ENCODE peak calls at places on chromosomes 3 and 15, in four cellular contexts. B is right atrium auricular region; Y is body of pancreas; L is CD8-positive, alpha-beta memory T cell. N is an unnamed sample.
A peak's percentile ranks its signal among the peaks of the same experiment; 100 is the strongest.

GRCh38 chr15:67087507-67088172 is 22.2 kb downstream of the SMAD3 start:
- DNase-seq in Y (no peak), B (no peak), L (no peak), N (no peak)

GRCh38 chr3:10116138-10116460 is 624 bp downstream of the BRK1 start:
- DNase-seq in Y (no peak), L (no peak), B (no peak), N (no peak)

GRCh38 chr15:57307527-57308193 is 68.6 kb upstream of the CGNL1 start:
- DNase-seq in B (peak; percentile 38), Y (no peak), L (no peak), N (no peak)

GRCh38 chr3:136626448-136626847 is 125.7 kb downstream of the STAG1 start:
- DNase-seq in B (no peak), Y (no peak), L (no peak), N (no peak)

GRCh38 chr15:66565731-66566130 is at the start of gene LCTL:
- DNase-seq in L (no peak), Y (no peak), B (peak; percentile 34), N (no peak)

GRCh38 chr3:79751703-79752102 is 16.1 kb downstream of the ROBO1 start:
- DNase-seq in B (no peak), L (no peak), Y (no peak), N (no peak)

GRCh38 chr15:72770673-72771328 is 12.8 kb downstream of the ADPGK start:
- DNase-seq in B (no peak), Y (no peak), L (no peak), N (no peak)

GRCh38 chr3:128501431-128501830 is 8.4 kb upstream of the GATA2 start:
- DNase-seq in L (no peak), Y (no peak), B (no peak), N (no peak)

GRCh38 chr3:44554626-44555592 is at the start of gene ZKSCAN7:
- DNase-seq in Y (peak; percentile 63), L (peak; percentile 14), B (peak; percentile 62), N (no peak)

GRCh38 chr3:12484983-12485327 is 675 bp downstream of the TSEN2 start:
- DNase-seq in Y (no peak), B (no peak), L (no peak), N (no peak)

GRCh38 chr15:51172190-51172589 is 77.5 kb upstream of the TNFAIP8L3 start:
- DNase-seq in L (no peak), B (no peak), Y (no peak), N (no peak)

DNA sequence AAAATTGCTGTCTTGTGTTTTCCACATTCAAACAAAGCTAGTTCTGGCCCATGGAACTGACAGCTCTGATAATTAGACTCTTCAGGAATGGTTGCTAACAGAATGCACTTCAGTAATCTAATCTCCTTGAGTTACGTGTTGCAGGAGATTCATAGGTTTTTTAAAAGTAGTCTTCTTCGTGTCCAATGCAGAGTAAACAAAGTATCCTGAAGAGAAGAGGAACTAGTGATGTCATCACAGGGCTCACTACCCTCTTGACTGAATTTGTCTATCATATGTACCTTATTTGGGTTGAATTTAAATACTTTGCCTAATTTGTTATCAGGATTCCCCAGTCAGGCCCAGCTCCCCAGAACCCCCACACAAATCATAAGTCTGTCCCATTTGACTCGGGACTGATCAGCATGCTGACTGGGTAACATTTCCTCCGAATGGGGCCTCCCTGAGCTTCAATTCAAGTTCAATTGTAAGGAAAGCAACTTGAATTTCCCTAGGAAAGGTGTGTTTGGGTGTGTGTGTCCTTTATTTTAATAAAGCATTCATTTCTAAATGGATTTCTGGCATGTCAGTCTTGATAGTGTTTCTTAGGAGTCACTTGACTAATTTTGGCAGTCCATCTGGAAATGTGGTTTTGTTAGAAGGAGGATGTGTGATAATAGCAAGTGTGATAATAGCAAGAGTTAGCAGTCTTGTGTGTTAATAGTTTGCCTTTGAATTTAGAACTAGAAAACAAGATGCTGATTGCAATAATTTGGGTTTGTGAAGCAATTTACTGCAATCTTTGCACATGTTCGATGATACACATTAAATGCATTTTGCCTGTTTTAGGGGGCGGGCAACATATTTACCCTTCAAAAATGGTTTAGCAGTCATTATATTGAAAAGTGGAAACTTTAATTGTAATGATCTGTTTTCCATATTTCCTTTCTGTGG is 21.9 kb downstream of the OXNAD1 start:
- DNase-seq in L (no peak), B (no peak), Y (no peak), N (no peak)
- H3K4me1 ChIP-seq in L (peaks cover 51% of the 10 kb centered on the region), B (no peaks in the 10 kb centered on the region), Y (no peaks in the 10 kb centered on the region), N (no peaks in the 10 kb centered on the region)

DNA sequence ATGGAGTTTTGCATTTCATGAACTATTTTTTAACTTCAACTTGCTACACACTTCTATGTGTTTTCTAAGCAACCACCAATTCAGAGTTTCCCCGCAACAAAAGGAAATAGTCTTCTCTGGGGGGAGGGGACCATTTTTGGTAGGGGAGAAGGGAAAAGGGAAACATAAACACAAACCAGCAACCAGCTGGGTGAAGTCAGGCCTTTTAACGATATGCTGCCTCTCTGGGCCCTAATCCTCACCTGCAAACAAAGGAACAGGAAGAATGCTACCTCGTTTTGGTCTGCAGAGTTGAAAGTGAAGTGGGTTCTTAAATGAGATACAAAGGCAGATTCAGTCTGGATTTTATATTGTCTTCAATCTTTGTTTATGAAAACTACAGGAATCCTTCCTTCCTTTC is 35.0 kb upstream of the WNT5A start:
- DNase-seq in L (no peak), B (no peak), Y (no peak), N (no peak)
- H3K4me1 ChIP-seq in L (no peaks in the 10 kb centered on the region), B (no peaks in the 10 kb centered on the region), Y (peaks cover 31% of the 10 kb centered on the region), N (peaks cover 50% of the 10 kb centered on the region)

GRCh38 chr3:157285966-157286365 is 126.0 kb upstream of the CCNL1 start:
- DNase-seq in B (no peak), Y (no peak), L (no peak), N (no peak)
- H3K4me1 ChIP-seq in B (no peaks in the 10 kb centered on the region), Y (no peaks in the 10 kb centered on the region), L (no peaks in the 10 kb centered on the region), N (no peaks in the 10 kb centered on the region)

GRCh38 chr3:172651936-172652595 is 58.8 kb downstream of the NCEH1 start:
- DNase-seq in L (no peak), B (no peak), Y (no peak), N (no peak)
- H3K4me1 ChIP-seq in L (no peaks in the 10 kb centered on the region), B (peaks cover under 1% of the 10 kb centered on the region), Y (peaks cover 19% of the 10 kb centered on the region), N (peaks cover 29% of the 10 kb centered on the region)

DNA sequence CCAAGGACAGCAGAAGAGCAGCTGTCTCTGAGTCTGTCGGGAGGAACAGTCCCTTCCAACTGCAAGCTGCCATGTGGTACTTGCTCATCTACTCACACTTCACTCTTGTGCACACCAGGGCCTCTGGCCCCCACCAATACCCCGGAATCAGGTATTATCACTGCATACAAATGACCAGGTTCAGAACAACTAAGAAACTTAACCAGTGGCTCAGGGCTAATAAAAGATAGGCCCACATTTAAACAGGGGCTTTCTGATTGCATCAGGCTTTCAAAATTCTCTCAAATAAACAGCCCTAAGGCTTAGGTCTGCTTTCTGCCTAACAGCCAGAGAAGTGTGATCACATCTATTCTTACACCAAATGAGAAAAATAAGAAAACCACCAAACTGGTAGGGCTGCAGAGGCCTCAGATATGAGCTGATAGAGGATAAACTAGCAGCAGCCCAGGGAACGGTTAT is 20.7 kb downstream of the CCDC12 start:
- DNase-seq in L (no peak), Y (no peak), B (no peak), N (no peak)
- H3K4me1 ChIP-seq in L (peaks cover 95% of the 10 kb centered on the region), Y (peaks cover 94% of the 10 kb centered on the region), B (no peaks in the 10 kb centered on the region), N (peaks cover 13% of the 10 kb centered on the region)

GRCh38 chr3:105526349-105527111 is 159.8 kb downstream of the ALCAM start:
- DNase-seq in Y (peak; percentile 22), B (no peak), L (no peak), N (no peak)
- H3K4me1 ChIP-seq in Y (no peaks in the 10 kb centered on the region), B (no peaks in the 10 kb centered on the region), L (no peaks in the 10 kb centered on the region), N (peaks cover 44% of the 10 kb centered on the region)

GRCh38 chr3:124636101-124636862 is 94.0 kb upstream of the UMPS start:
- DNase-seq in B (no peak), L (no peak), Y (no peak), N (no peak)
- H3K4me1 ChIP-seq in B (no peaks in the 10 kb centered on the region), L (peaks cover 10% of the 10 kb centered on the region), Y (peaks cover 44% of the 10 kb centered on the region), N (peaks cover 8% of the 10 kb centered on the region)

GRCh38 chr15:78904599-78905358 is 32.1 kb downstream of the MORF4L1 start:
- DNase-seq in L (no peak), Y (no peak), B (no peak), N (no peak)
- H3K4me1 ChIP-seq in L (no peaks in the 10 kb centered on the region), Y (peaks cover 11% of the 10 kb centered on the region), B (no peaks in the 10 kb centered on the region), N (peaks cover 41% of the 10 kb centered on the region)

GRCh38 chr3:99620077-99620476 is 18.3 kb upstream of the COL8A1 start:
- DNase-seq in B (no peak), Y (no peak), L (no peak), N (no peak)

GRCh38 chr3:99614768-99615167 is 23.6 kb upstream of the COL8A1 start:
- DNase-seq in B (no peak), Y (no peak), L (no peak), N (no peak)
- H3K4me1 ChIP-seq in B (no peaks in the 10 kb centered on the region), Y (no peaks in the 10 kb centered on the region), L (no peaks in the 10 kb centered on the region), N (no peaks in the 10 kb centered on the region)

GRCh38 chr15:80106051-80106450 is 46.6 kb downstream of the ZFAND6 start:
- DNase-seq in B (no peak), Y (no peak), L (no peak), N (peak; percentile 91)

GRCh38 chr15:80107774-80108173 is 45.0 kb upstream of the FAH start:
- DNase-seq in B (no peak), Y (no peak), L (no peak), N (no peak)

GRCh38 chr15:80107204-80107603 is 45.6 kb upstream of the FAH start:
- DNase-seq in Y (no peak), L (no peak), B (no peak), N (no peak)

GRCh38 chr15:80109388-80109787 is 43.4 kb upstream of the FAH start:
- DNase-seq in Y (no peak), L (no peak), B (no peak), N (no peak)

DNA sequence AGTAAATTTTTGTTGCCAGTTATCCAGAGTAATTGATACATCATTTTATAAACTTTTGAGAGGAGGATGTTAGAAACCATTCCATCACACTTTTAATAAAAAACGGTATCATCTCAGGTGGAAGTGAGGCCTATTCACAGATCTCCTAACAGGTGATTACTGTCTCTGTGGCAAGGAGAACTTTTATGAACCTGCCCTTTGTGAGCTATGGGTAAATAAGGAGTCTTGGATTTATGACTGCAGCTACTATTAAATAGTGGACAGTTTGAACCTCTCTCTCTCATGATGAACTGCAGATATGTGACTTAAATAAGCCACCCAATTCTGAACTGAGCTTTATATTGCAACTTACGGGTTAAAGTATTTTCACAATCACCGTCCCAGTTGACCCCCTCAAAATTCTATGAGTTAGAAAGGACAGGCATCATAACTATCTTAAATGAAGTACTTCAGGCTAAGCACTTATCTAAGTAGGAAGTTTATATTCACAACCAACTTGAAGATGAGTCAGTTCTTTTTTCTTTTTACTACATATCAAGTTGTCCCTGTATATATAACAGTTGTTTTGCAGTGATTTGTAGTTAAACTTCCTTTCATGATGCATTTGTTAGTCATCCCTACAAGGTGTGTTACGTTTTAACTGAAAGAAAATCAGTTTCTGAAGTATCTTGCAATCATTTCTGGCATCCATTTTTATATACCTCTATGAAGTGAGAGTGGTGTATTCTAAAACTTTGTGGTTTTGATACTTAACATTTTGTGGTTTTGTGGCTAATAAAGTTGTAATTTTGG is 45.9 kb downstream of the ZFAND6 start:
- DNase-seq in B (no peak), Y (no peak), L (no peak), N (peak; percentile 88)
- H3K4me1 ChIP-seq in B (no peaks in the 10 kb centered on the region), Y (peaks cover 14% of the 10 kb centered on the region), L (peaks cover 15% of the 10 kb centered on the region), N (peaks cover 34% of the 10 kb centered on the region)

N was measured in PC-9.